ENCODE peak calls at places on chromosome 16, in five cellular contexts. F, B, C, X and O are unnamed samples.

GRCh38 chr16:50467943-50468748 is 80.0 kb upstream of the NKD1 start:
- DNase-seq in F (peak; percentile 17), B (no peak), C (no peak), X (no peak), O (no peak)

GRCh38 chr16:88468289-88469129 is 15.4 kb downstream of the ZFPM1 start:
- DNase-seq in F (no peak), B (peak; percentile 64), C (peak; percentile 64), X (peak; percentile 9), O (peak; percentile 27)

GRCh38 chr16:57993897-57994296 is 6.6 kb downstream of the ZNF319 start:
- DNase-seq in F (no peak), B (no peak), C (no peak), X (no peak), O (no peak)

GRCh38 chr16:32116080-32116479 is 137.0 kb upstream of the TP53TG3D start:
- DNase-seq in F (no peak), B (no peak), C (no peak), X (no peak), O (no peak)

GRCh38 chr16:2988590-2989099 is 8.4 kb upstream of the PKMYT1 start:
- DNase-seq in F (no peak), B (no peak), C (no peak), X (no peak), O (no peak)

GRCh38 chr16:52528393-52529080 is 18.4 kb downstream of the TOX3 start:
- DNase-seq in F (no peak), B (no peak), C (no peak), X (no peak), O (no peak)

GRCh38 chr16:57764341-57765159 is 29.0 kb downstream of the KATNB1 start:
- DNase-seq in F (peak; percentile 86), B (peak; percentile 71), C (peak; percentile 78), X (peak; percentile 96), O (peak; percentile 95)

GRCh38 chr16:86222965-86223551 is 287.3 kb upstream of the FOXF1 start:
- DNase-seq in F (no peak), B (peak; percentile 90), C (no peak), X (no peak), O (no peak)

GRCh38 chr16:81220369-81220768 is 18.1 kb upstream of the BCO1 start:
- DNase-seq in F (no peak), B (no peak), C (no peak), X (no peak), O (no peak)

GRCh38 chr16:9091867-9092281 is 430 bp downstream of the HAPSTR1 start:
- DNase-seq in F (peak; percentile 43), B (peak; percentile 15), C (no peak), X (no peak), O (peak; percentile 44)

GRCh38 chr16:79651363-79651762 is 50.8 kb upstream of the MAF start:
- DNase-seq in F (peak; percentile 52), B (peak; percentile 55), C (no peak), X (peak; percentile 91), O (peak; percentile 89)

GRCh38 chr16:12767897-12768296 is 35.8 kb downstream of the CPPED1 start:
- DNase-seq in F (no peak), B (no peak), C (no peak), X (no peak), O (no peak)

GRCh38 chr16:26649646-26650045 is 417.1 kb upstream of the C16orf82 start:
- DNase-seq in F (no peak), B (no peak), C (no peak), X (no peak), O (no peak)

GRCh38 chr16:31696968-31697743 is 169.5 kb downstream of the AHSP start:
- DNase-seq in F (no peak), B (peak; percentile 62), C (no peak), X (peak; percentile 47), O (peak; percentile 66)

GRCh38 chr16:85399583-85400284 is 213.4 kb upstream of the GSE1 start:
- DNase-seq in F (peak; percentile 14), B (no peak), C (no peak), X (no peak), O (no peak)

GRCh38 chr16:87854053-87854906 is 15.0 kb downstream of the SLC7A5 start:
- DNase-seq in F (no peak), B (no peak), C (peak; percentile 88), X (peak; percentile 20), O (peak; percentile 48)

GRCh38 chr16:29645699-29646187 is 17.3 kb upstream of the SPN start:
- DNase-seq in F (no peak), B (no peak), C (no peak), X (peak; percentile 13), O (peak; percentile 9)

GRCh38 chr16:29644973-29645698 is 17.9 kb upstream of the SPN start:
- DNase-seq in F (no peak), B (no peak), C (no peak), X (no peak), O (no peak)

GRCh38 chr16:29646947-29647346 is 16.1 kb upstream of the SPN start:
- DNase-seq in F (no peak), B (no peak), C (no peak), X (no peak), O (no peak)

GRCh38 chr16:29644338-29644857 is 18.6 kb upstream of the SPN start:
- DNase-seq in F (no peak), B (no peak), C (no peak), X (no peak), O (no peak)

DNA sequence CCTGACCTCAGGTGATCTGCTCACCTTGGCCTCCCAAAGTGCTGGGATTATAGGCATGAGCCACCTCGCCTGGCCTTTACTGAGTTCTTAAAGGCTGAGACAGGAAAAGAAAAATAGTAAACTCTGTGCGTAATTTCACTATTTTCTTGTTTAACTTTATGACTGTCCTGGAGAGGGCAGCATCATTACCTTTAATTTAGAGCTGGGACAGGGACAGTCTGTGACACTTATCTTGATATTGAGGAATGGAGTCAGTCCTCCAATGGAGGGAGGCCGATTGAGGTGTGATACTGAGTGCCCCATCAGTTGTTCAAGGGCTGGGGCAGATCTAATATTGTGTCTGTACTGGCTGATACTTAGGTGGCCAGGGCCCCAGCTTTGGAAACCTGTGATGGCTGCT is 21.5 kb upstream of the SPN start:
- DNase-seq in F (no peak), B (peak; percentile 10), C (no peak), X (no peak), O (no peak)
- TF ChIP-seq CTCF in F (peak; percentile 13), B (no peak), C (peak; percentile 47), X (no peak), O (no peak)

GRCh38 chr16:71565812-71566700 is 10.8 kb downstream of the TAT start:
- DNase-seq in F (no peak), B (no peak), C (no peak), X (no peak), O (no peak)
- H3K4me3 ChIP-seq in F (no peak overlapping the region), B (peak overlapping the region; percentile 82), C (peak overlapping the region; percentile 73), X (no peak overlapping the region), O (no peak overlapping the region)

GRCh38 chr16:84315422-84315821 is 20.7 kb downstream of the WFDC1 start:
- DNase-seq in F (no peak), B (no peak), C (peak; percentile 48), X (peak; percentile 56), O (peak; percentile 41)
- TF ChIP-seq CTCF in F (no peak), B (no peak), C (no peak), X (peak; percentile 8), O (no peak)

GRCh38 chr16:14502256-14502875 is 127.7 kb downstream of the PARN start:
- DNase-seq in F (no peak), B (no peak), C (peak; percentile 58), X (no peak), O (peak; percentile 39)

GRCh38 chr16:14502932-14503741 is 126.9 kb downstream of the PARN start:
- DNase-seq in F (no peak), B (peak; percentile 46), C (peak; percentile 92), X (peak; percentile 98), O (peak; percentile 93)

GRCh38 chr16:14499110-14499509 is 130.9 kb downstream of the PARN start:
- DNase-seq in F (no peak), B (no peak), C (no peak), X (no peak), O (no peak)

GRCh38 chr16:14500791-14501190 is 129.3 kb downstream of the PARN start:
- DNase-seq in F (no peak), B (no peak), C (no peak), X (no peak), O (no peak)

DNA sequence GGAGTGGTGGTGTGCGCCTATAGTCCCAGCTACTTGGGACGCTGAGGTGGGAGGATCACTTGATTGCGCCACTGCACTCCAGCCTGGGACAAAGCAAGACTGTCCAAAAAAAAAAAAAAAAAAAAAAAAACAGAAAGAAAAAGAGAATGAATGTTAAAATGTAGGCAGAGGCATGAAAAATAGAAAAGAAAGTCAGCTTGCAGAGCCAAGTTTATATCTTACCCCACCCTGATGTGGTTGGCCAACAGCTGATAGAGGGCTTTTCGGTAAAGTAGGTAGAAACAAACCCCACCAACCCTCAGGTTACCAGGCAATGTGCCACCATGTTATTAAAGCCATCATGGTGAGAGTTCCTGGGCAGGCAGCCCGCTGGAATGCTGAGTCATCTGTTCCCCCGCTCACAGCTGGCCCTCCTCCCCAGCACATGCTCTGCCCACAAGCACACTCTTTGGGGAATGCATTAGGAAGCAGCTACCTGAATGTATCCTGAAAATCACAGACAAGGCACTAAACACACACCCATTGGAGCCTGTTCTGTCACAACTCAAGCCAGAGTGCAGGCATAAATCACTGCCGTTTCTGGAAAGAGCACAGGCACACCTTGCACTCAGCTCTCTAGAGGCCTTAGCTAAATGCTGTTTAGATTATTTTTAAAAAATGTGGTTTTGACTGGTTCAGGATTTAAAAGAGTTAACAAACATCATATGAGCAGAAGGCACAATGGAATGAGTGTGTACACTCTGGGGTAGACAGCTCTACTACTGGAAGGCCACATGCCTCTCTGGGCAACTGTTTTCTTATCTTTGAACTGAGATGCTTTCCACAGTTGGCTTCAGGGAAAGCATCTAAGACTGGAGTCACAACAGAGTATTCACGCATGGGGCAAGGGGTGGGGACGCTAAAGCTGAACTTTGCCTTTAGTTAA is 128.5 kb downstream of the PARN start:
- DNase-seq in F (peak; percentile 96), B (peak; percentile 95), C (peak; percentile 94), X (peak; percentile 93), O (peak; percentile 96)
- H3K4me3 ChIP-seq in F (no peak overlapping the region), B (no peak overlapping the region), C (no peak overlapping the region), X (no peak overlapping the region), O (no peak overlapping the region)

GRCh38 chr16:68287276-68288251 is 23.2 kb downstream of the SLC7A6OS start:
- DNase-seq in F (peak; percentile 93), B (peak; percentile 84), C (peak; percentile 63), X (peak; percentile 71), O (peak; percentile 67)
- TF ChIP-seq CTCF in F (peak; percentile 33), B (no peak), C (no peak), X (no peak), O (no peak)

DNA sequence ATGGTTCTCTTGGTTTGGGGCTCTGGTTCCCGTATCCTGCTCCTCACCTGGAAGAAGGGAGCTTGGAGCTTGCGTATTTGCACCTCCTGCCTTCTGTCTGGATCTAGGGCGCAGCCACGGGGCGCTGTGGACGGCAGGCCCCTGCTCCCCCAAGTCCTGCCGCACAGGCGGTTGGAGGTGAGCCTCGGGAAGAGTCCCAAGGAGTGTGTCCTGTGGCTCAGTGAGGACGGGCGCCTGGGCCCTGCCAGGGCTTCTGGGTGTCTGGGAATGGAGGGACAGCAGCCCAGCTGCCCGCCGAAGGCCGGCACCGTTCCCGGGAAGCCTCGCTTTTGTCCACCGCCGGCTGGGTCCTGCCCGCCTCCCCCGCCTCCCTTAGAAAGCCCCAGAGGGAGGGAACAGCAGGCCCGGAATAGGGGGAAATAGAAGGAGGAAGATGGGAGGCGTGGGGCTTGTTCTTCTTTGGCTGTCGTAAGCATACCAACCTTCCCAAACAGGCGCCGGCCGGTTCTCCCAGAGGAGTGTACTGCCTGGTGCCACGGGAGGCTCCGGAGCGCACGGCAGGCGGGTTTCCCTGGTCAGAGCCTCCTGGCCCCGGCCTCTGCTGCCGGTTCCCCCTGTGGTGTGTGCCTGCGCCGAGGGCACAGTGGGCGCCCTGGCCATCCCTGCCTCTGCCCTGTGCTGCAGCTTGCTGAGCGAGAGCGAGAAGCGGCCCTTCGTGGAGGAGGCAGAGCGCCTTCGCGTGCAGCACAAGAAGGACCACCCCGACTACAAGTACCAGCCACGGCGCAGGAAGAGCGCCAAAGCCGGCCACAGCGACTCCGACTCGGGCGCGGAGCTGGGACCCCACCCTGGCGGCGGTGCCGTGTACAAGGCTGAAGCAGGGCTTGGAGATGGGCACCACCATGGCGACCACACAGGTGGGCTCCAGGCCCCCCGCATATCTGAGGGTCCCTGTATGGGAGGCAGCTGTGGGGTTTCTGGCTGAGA is 1.8 kb downstream of the SOX8 start:
- DNase-seq in F (no peak), B (no peak), C (no peak), X (no peak), O (no peak)
- H3K4me3 ChIP-seq in F (no peak overlapping the region), B (no peak overlapping the region), C (no peak overlapping the region), X (no peak overlapping the region), O (no peak overlapping the region)